ENCODE peak calls at places on chromosomes 3 and 15, in seven cellular contexts. Q, X, E, K, V, F and Y are unnamed samples.

GRCh38 chr15:25391971-25392733 is 46.7 kb downstream of the UBE3A start:
- DNase-seq in X (peak; percentile 80), Q (no peak), F (no peak), V (no peak), E (no peak), K (no peak), Y (no peak)

GRCh38 chr3:126346466-126346865 is 10.7 kb downstream of the KLF15 start:
- DNase-seq in K (no peak), F (no peak), E (peak; percentile 31), V (no peak), X (no peak), Q (peak; percentile 27), Y (no peak)

GRCh38 chr3:189365609-189366564 is 194.1 kb downstream of the TPRG1 start:
- DNase-seq in F (no peak), E (no peak), Q (no peak), X (no peak), K (no peak), V (no peak), Y (no peak)

GRCh38 chr3:123816673-123817207 is 67.4 kb downstream of the MYLK start:
- DNase-seq in F (no peak), X (peak; percentile 90), V (no peak), E (no peak), K (no peak), Q (no peak), Y (no peak)

GRCh38 chr3:32508731-32509130 is 6.1 kb upstream of the CMTM6 start:
- DNase-seq in E (no peak), Q (no peak), V (no peak), F (no peak), K (peak; percentile 38), X (no peak), Y (no peak)

GRCh38 chr3:127172211-127172610 is 20.7 kb upstream of the PRR23E start:
- DNase-seq in X (no peak), V (no peak), K (no peak), Q (peak; percentile 41), F (no peak), E (no peak), Y (no peak)

GRCh38 chr3:184942735-184943134 is 130.8 kb downstream of the VPS8 start:
- DNase-seq in Q (no peak), X (no peak), V (no peak), K (no peak), F (no peak), E (no peak), Y (no peak)

GRCh38 chr15:60237411-60237810 is 160.4 kb downstream of the ANXA2 start:
- DNase-seq in K (no peak), F (no peak), E (no peak), Q (no peak), X (peak; percentile 13), V (no peak), Y (peak; percentile 37)

GRCh38 chr3:98986073-98986472 is 84.6 kb upstream of the DCBLD2 start:
- DNase-seq in K (no peak), V (no peak), E (no peak), X (peak; percentile 87), Q (no peak), F (peak; percentile 18), Y (peak; percentile 95)

GRCh38 chr3:71652786-71653419 is 69.4 kb upstream of the FOXP1 start:
- DNase-seq in E (no peak), F (peak; percentile 28), X (peak; percentile 62), K (peak; percentile 43), V (peak; percentile 39), Q (no peak), Y (peak; percentile 72)

GRCh38 chr3:37591130-37591865 is 270.4 kb upstream of the CTDSPL start:
- DNase-seq in K (no peak), E (no peak), V (no peak), X (no peak), Q (no peak), F (no peak), Y (no peak)

GRCh38 chr3:136075218-136075808 is 109.8 kb downstream of the PPP2R3A start:
- DNase-seq in E (no peak), K (peak; percentile 48), Q (no peak), X (peak; percentile 79), F (peak; percentile 70), V (peak; percentile 67), Y (peak; percentile 80)

GRCh38 chr3:184543256-184543655 is 18.3 kb upstream of the EPHB3 start:
- DNase-seq in X (no peak), Q (no peak), V (no peak), E (no peak), K (peak; percentile 9), F (no peak), Y (no peak)

GRCh38 chr15:92930061-92930460 is 29.9 kb downstream of the CHD2 start:
- DNase-seq in K (no peak), Q (no peak), F (no peak), V (no peak), E (no peak), X (peak; percentile 51), Y (peak; percentile 59)

GRCh38 chr3:71498053-71498452 is 85.5 kb downstream of the FOXP1 start:
- DNase-seq in V (no peak), K (no peak), X (no peak), Q (no peak), E (no peak), F (no peak), Y (peak; percentile 93)

GRCh38 chr3:183298708-183299153 is 45.7 kb downstream of the B3GNT5 start:
- DNase-seq in X (peak; percentile 94), K (no peak), F (no peak), Q (peak; percentile 80), V (peak; percentile 87), E (peak; percentile 89), Y (peak; percentile 84)

GRCh38 chr3:69084326-69084667 is 440 bp upstream of the ARL6IP5 start:
- DNase-seq in X (peak; percentile 88), Q (no peak), K (no peak), F (no peak), E (no peak), V (no peak), Y (peak; percentile 57)

GRCh38 chr15:78177447-78177873 is 28.3 kb downstream of the IDH3A start:
- DNase-seq in K (no peak), Q (no peak), V (no peak), X (no peak), E (no peak), F (peak; percentile 67), Y (peak; percentile 64)

GRCh38 chr3:169529013-169529412 is 134.5 kb downstream of the MECOM start:
- DNase-seq in E (no peak), X (no peak), K (no peak), V (no peak), F (no peak), Q (no peak), Y (no peak)

GRCh38 chr15:33960160-33960559 is 8.1 kb upstream of the CHRM5 start:
- DNase-seq in V (no peak), K (no peak), F (no peak), X (no peak), Q (no peak), E (no peak), Y (no peak)

GRCh38 chr15:49415638-49416037 is 7.4 kb upstream of the FGF7 start:
- DNase-seq in X (peak; percentile 84), Q (no peak), K (no peak), E (no peak), V (no peak), F (no peak), Y (no peak)